ENCODE peak calls at places on chromosomes 16 and 17, in seven cellular contexts. L is mesendoderm, D is H9, X is trophoblast cell, W is neuronal stem cell, A is H1, N is mesenchymal stem cell. F is an unnamed sample.

GRCh38 chr17:37759014-37759637 is 14.3 kb upstream of the HNF1B start:
- DNase-seq in L (no peak), D (no peak), X (no peak), W (no peak), A (no peak), N (no peak), F (no peak)

GRCh38 chr16:28505489-28506137 is 1.0 kb downstream of the IL27 start:
- DNase-seq in L (no peak), D (no peak), X (peak), W (no peak), A (no peak), N (no peak), F (no peak)

GRCh38 chr16:22329199-22329695 is 32.0 kb downstream of the POLR3E start:
- DNase-seq in L (no peak), D (no peak), X (no peak), W (no peak), A (no peak), N (no peak), F (no peak)

GRCh38 chr17:30483159-30483558 is 6.0 kb downstream of the GOSR1 start:
- DNase-seq in L (no peak), D (no peak), X (no peak), W (no peak), A (no peak), N (no peak), F (no peak)

GRCh38 chr16:57502048-57502775 is 15.9 kb upstream of the DOK4 start:
- DNase-seq in L (no peak), D (no peak), X (no peak), W (no peak), A (no peak), N (no peak), F (no peak)

GRCh38 chr17:63189082-63189481 is 223.0 kb downstream of the TANC2 start:
- DNase-seq in L (no peak), D (no peak), X (no peak), W (no peak), A (no peak), N (no peak), F (peak)

GRCh38 chr17:80821546-80821945 is 170.1 kb upstream of the CHMP6 start:
- DNase-seq in L (no peak), D (no peak), X (no peak), W (no peak), A (no peak), N (no peak), F (no peak)

GRCh38 chr16:3023415-3023668 is 400 bp downstream of the HCFC1R1 start:
- DNase-seq in L (peak), D (no peak), X (no peak), W (no peak), A (no peak), N (no peak), F (peak)

GRCh38 chr17:7781467-7781866 is 52.5 kb upstream of the KDM6B start:
- DNase-seq in L (no peak), D (no peak), X (no peak), W (no peak), A (no peak), N (peak), F (no peak)

GRCh38 chr17:13477180-13477611 is 124.5 kb downstream of the HS3ST3A1 start:
- DNase-seq in L (peak), D (no peak), X (no peak), W (no peak), A (no peak), N (peak), F (peak)

GRCh38 chr16:85369741-85370528 is 243.2 kb upstream of the GSE1 start:
- DNase-seq in L (peak), D (peak), X (peak), W (peak), A (no peak), N (peak), F (no peak)

GRCh38 chr17:57516290-57517215 is 228.5 kb downstream of the CCDC182 start:
- DNase-seq in L (no peak), D (no peak), X (peak), W (no peak), A (no peak), N (peak), F (peak)

GRCh38 chr17:77611791-77612466 is 346.6 kb upstream of the TNRC6C start:
- DNase-seq in L (no peak), D (peak), X (no peak), W (no peak), A (no peak), N (no peak), F (no peak)

DNA sequence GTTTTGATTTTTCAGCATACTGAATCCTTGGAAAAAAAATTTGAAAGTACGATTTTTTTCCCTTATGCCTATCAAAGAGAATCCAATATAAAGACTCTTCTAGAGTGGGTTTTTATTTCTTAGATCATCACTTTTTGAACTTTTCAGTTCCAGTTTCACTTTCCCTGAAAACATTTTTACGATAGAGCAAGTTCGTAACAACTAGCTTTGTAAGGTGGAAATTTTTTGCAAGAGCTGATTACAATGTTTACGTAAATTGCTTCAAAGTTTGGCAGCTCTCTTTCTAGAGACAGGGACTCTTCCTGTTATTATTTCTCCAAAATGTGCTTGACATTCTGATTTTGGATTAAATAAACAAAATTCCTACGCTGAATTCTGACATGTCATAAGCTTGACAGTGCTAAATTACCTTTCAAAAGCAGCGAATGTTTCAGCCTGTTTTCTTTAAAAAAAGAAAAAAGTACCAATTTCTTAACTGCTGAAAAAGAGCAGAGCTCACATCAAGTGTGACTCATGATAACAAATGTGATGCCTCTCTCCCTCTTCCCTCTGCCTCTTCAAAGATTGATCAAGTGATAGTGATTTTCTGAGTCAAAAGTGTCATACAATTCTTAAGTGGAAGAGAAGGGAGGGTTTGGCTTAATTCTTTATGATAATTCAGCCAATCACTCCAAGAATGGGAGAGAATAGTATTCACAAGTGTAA is 175.2 kb downstream of the KCNJ2 start:
- DNase-seq in L (no peak), D (no peak), X (peak), W (no peak), A (no peak), N (peak), F (peak)
- H2BK120ac ChIP-seq in L (no peak), D (no peak), X (no peak), W (no peak), A (no peak), N (no peak), F (no peak)

GRCh38 chr16:49883111-49883829 is 27.4 kb upstream of the ZNF423 start:
- DNase-seq in L (peak), D (no peak), X (no peak), W (no peak), A (no peak), N (no peak), F (no peak)
- H3K27ac ChIP-seq in L (no peak), D (no peak), X (no peak), W (no peak), A (no peak), N (no peak), F (no peak)

GRCh38 chr17:35041390-35041789 is 22.1 kb downstream of the RFFL start:
- DNase-seq in L (no peak), D (no peak), X (no peak), W (no peak), A (no peak), N (no peak), F (no peak)

GRCh38 chr17:35044181-35044580 is 19.3 kb downstream of the RFFL start:
- DNase-seq in L (no peak), D (no peak), X (no peak), W (no peak), A (no peak), N (no peak), F (no peak)

DNA sequence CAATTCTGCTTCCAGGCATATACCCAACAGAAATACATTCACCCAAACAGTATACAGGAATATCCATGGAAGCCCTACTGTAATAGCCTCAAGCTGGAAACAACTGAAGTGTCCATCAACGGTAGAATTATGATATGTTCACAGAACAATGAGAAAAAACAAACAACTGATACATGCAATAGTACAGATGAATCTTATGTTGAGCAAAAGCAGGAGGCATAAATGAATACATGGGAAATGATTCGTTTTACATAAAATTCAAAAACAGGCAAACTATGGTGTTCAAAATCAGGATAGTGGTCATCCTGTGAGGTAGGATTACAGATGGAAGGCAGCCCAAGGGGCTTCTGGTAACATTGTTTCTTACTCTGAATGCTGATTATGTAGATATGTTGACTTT is 25.1 kb downstream of the RFFL start:
- DNase-seq in L (no peak), D (no peak), X (no peak), W (no peak), A (no peak), N (no peak), F (no peak)
- H2BK120ac ChIP-seq in L (no peak), D (no peak), X (no peak), W (no peak), A (no peak), N (no peak), F (no peak)

GRCh38 chr17:69474171-69474831 is 59.8 kb downstream of the MAP2K6 start:
- DNase-seq in L (no peak), D (no peak), X (no peak), W (peak), A (no peak), N (no peak), F (no peak)
- H3K27ac ChIP-seq in L (no peak), D (no peak), X (no peak), W (peak), A (no peak), N (peak), F (no peak)

GRCh38 chr16:65225488-65225887 is 103.6 kb upstream of the CDH11 start:
- DNase-seq in L (no peak), D (no peak), X (no peak), W (no peak), A (no peak), N (no peak), F (no peak)
- H2BK120ac ChIP-seq in L (no peak), D (no peak), X (no peak), W (no peak), A (no peak), N (no peak), F (no peak)

F was measured in IMR-90.